ENCODE peak calls at places on chromosomes 4 and X, in ten cellular contexts. One of them, this sample, is unnamed.
A peak's percentile ranks its signal among the peaks of the same experiment; 100 is the strongest.

GRCh38 chrX:23884427-23885024 is 23.2 kb downstream of the APOO start:
- DNase-seq in EL: peak; percentile 80
- DNase-seq in activated T-cell treated with anti-CD3 and anti-CD28 coated beads, Interleukin-2, amount 50 U/mL, for 72 hours: no peak
- DNase-seq in T-helper 2 cell: no peak
- DNase-seq in IMR-90: peak; percentile 50
- DNase-seq in MV-4-11: peak; percentile 53
- DNase-seq in stimulated activated CD4-positive, alpha-beta T cell treated with anti-CD3 and anti-CD28 coated beads, Interleukin-12 subunit alpha, Interleukin-12 subunit beta, amount 100 ng/mL, for 48 hours: no peak
- DNase-seq in lower lobe of right lung: no peak
- DNase-seq in retina: no peak
- DNase-seq in NCI-H2171: no peak
- DNase-seq in this sample: no peak

GRCh38 chr4:82786004-82786400 is 12.6 kb downstream of the SCD5 start:
- DNase-seq in EL: no peak
- DNase-seq in NCI-H2171: no peak
- DNase-seq in IMR-90: no peak
- DNase-seq in T-helper 2 cell: no peak
- DNase-seq in lower lobe of right lung: no peak
- DNase-seq in activated T-cell treated with anti-CD3 and anti-CD28 coated beads, Interleukin-2, amount 50 U/mL, for 72 hours: no peak
- DNase-seq in MV-4-11: no peak
- DNase-seq in stimulated activated CD4-positive, alpha-beta T cell treated with anti-CD3 and anti-CD28 coated beads, Interleukin-12 subunit alpha, Interleukin-12 subunit beta, amount 100 ng/mL, for 48 hours: no peak
- DNase-seq in retina: no peak
- DNase-seq in this sample: no peak

GRCh38 chr4:148790691-148791090 is 348.5 kb upstream of the NR3C2 start:
- DNase-seq in stimulated activated CD4-positive, alpha-beta T cell treated with anti-CD3 and anti-CD28 coated beads, Interleukin-12 subunit alpha, Interleukin-12 subunit beta, amount 100 ng/mL, for 48 hours: no peak
- DNase-seq in activated T-cell treated with anti-CD3 and anti-CD28 coated beads, Interleukin-2, amount 50 U/mL, for 72 hours: no peak
- DNase-seq in EL: no peak
- DNase-seq in MV-4-11: no peak
- DNase-seq in IMR-90: peak; percentile 94
- DNase-seq in NCI-H2171: no peak
- DNase-seq in lower lobe of right lung: no peak
- DNase-seq in T-helper 2 cell: no peak
- DNase-seq in retina: no peak
- DNase-seq in this sample: no peak

GRCh38 chr4:53591372-53591892 is at the start of gene LNX1:
- DNase-seq in retina: peak; percentile 24
- DNase-seq in MV-4-11: peak; percentile 67
- DNase-seq in lower lobe of right lung: peak; percentile 88
- DNase-seq in T-helper 2 cell: no peak
- DNase-seq in activated T-cell treated with anti-CD3 and anti-CD28 coated beads, Interleukin-2, amount 50 U/mL, for 72 hours: no peak
- DNase-seq in NCI-H2171: no peak
- DNase-seq in stimulated activated CD4-positive, alpha-beta T cell treated with anti-CD3 and anti-CD28 coated beads, Interleukin-12 subunit alpha, Interleukin-12 subunit beta, amount 100 ng/mL, for 48 hours: no peak
- DNase-seq in IMR-90: no peak
- DNase-seq in EL: no peak
- DNase-seq in this sample: peak; percentile 5

GRCh38 chrX:134896194-134896593 is 94.6 kb upstream of the SMIM10 start:
- DNase-seq in NCI-H2171: no peak
- DNase-seq in activated T-cell treated with anti-CD3 and anti-CD28 coated beads, Interleukin-2, amount 50 U/mL, for 72 hours: no peak
- DNase-seq in EL: no peak
- DNase-seq in stimulated activated CD4-positive, alpha-beta T cell treated with anti-CD3 and anti-CD28 coated beads, Interleukin-12 subunit alpha, Interleukin-12 subunit beta, amount 100 ng/mL, for 48 hours: no peak
- DNase-seq in lower lobe of right lung: no peak
- DNase-seq in T-helper 2 cell: no peak
- DNase-seq in MV-4-11: no peak
- DNase-seq in retina: no peak
- DNase-seq in IMR-90: no peak
- DNase-seq in this sample: no peak

GRCh38 chrX:110145854-110146253 is 142.9 kb downstream of the TMEM164 start:
- DNase-seq in T-helper 2 cell: no peak
- DNase-seq in retina: peak; percentile 19
- DNase-seq in EL: peak; percentile 34
- DNase-seq in IMR-90: peak; percentile 44
- DNase-seq in stimulated activated CD4-positive, alpha-beta T cell treated with anti-CD3 and anti-CD28 coated beads, Interleukin-12 subunit alpha, Interleukin-12 subunit beta, amount 100 ng/mL, for 48 hours: no peak
- DNase-seq in activated T-cell treated with anti-CD3 and anti-CD28 coated beads, Interleukin-2, amount 50 U/mL, for 72 hours: no peak
- DNase-seq in lower lobe of right lung: no peak
- DNase-seq in NCI-H2171: no peak
- DNase-seq in MV-4-11: peak; percentile 36
- DNase-seq in this sample: no peak

GRCh38 chr4:147355849-147356248 is 125.0 kb upstream of the EDNRA start:
- DNase-seq in activated T-cell treated with anti-CD3 and anti-CD28 coated beads, Interleukin-2, amount 50 U/mL, for 72 hours: no peak
- DNase-seq in EL: peak; percentile 81
- DNase-seq in NCI-H2171: no peak
- DNase-seq in retina: no peak
- DNase-seq in MV-4-11: no peak
- DNase-seq in T-helper 2 cell: no peak
- DNase-seq in IMR-90: peak; percentile 97
- DNase-seq in lower lobe of right lung: no peak
- DNase-seq in stimulated activated CD4-positive, alpha-beta T cell treated with anti-CD3 and anti-CD28 coated beads, Interleukin-12 subunit alpha, Interleukin-12 subunit beta, amount 100 ng/mL, for 48 hours: no peak
- DNase-seq in this sample: no peak

GRCh38 chr4:131370846-131371245 is 1778.2 kb upstream of the PCDH10 start:
- DNase-seq in lower lobe of right lung: no peak
- DNase-seq in stimulated activated CD4-positive, alpha-beta T cell treated with anti-CD3 and anti-CD28 coated beads, Interleukin-12 subunit alpha, Interleukin-12 subunit beta, amount 100 ng/mL, for 48 hours: no peak
- DNase-seq in MV-4-11: no peak
- DNase-seq in retina: no peak
- DNase-seq in IMR-90: no peak
- DNase-seq in NCI-H2171: peak; percentile 68
- DNase-seq in activated T-cell treated with anti-CD3 and anti-CD28 coated beads, Interleukin-2, amount 50 U/mL, for 72 hours: no peak
- DNase-seq in EL: no peak
- DNase-seq in T-helper 2 cell: no peak
- DNase-seq in this sample: no peak

GRCh38 chrX:15946783-15947550 is 92.4 kb upstream of the AP1S2 start:
- DNase-seq in stimulated activated CD4-positive, alpha-beta T cell treated with anti-CD3 and anti-CD28 coated beads, Interleukin-12 subunit alpha, Interleukin-12 subunit beta, amount 100 ng/mL, for 48 hours: peak; percentile 0
- DNase-seq in NCI-H2171: no peak
- DNase-seq in EL: peak; percentile 90
- DNase-seq in IMR-90: peak; percentile 86
- DNase-seq in lower lobe of right lung: no peak
- DNase-seq in T-helper 2 cell: no peak
- DNase-seq in retina: no peak
- DNase-seq in activated T-cell treated with anti-CD3 and anti-CD28 coated beads, Interleukin-2, amount 50 U/mL, for 72 hours: no peak
- DNase-seq in MV-4-11: peak; percentile 58
- DNase-seq in this sample: no peak

GRCh38 chr4:13527983-13528822 is 16.1 kb downstream of the NKX3-2 start:
- DNase-seq in MV-4-11: peak; percentile 91
- DNase-seq in IMR-90: no peak
- DNase-seq in retina: peak; percentile 30
- DNase-seq in EL: no peak
- DNase-seq in stimulated activated CD4-positive, alpha-beta T cell treated with anti-CD3 and anti-CD28 coated beads, Interleukin-12 subunit alpha, Interleukin-12 subunit beta, amount 100 ng/mL, for 48 hours: no peak
- DNase-seq in NCI-H2171: no peak
- DNase-seq in activated T-cell treated with anti-CD3 and anti-CD28 coated beads, Interleukin-2, amount 50 U/mL, for 72 hours: peak; percentile 43
- DNase-seq in T-helper 2 cell: no peak
- DNase-seq in lower lobe of right lung: no peak
- DNase-seq in this sample: no peak

GRCh38 chrX:74422576-74423288 is 1.4 kb downstream of the SLC16A2 start:
- DNase-seq in lower lobe of right lung: peak; percentile 52
- DNase-seq in NCI-H2171: no peak
- DNase-seq in T-helper 2 cell: no peak
- DNase-seq in IMR-90: peak; percentile 66
- DNase-seq in EL: peak; percentile 71
- DNase-seq in MV-4-11: no peak
- DNase-seq in activated T-cell treated with anti-CD3 and anti-CD28 coated beads, Interleukin-2, amount 50 U/mL, for 72 hours: no peak
- DNase-seq in retina: peak; percentile 78
- DNase-seq in stimulated activated CD4-positive, alpha-beta T cell treated with anti-CD3 and anti-CD28 coated beads, Interleukin-12 subunit alpha, Interleukin-12 subunit beta, amount 100 ng/mL, for 48 hours: no peak
- DNase-seq in this sample: no peak

GRCh38 chrX:24805201-24805600 is 111.5 kb downstream of the POLA1 start:
- DNase-seq in NCI-H2171: no peak
- DNase-seq in activated T-cell treated with anti-CD3 and anti-CD28 coated beads, Interleukin-2, amount 50 U/mL, for 72 hours: no peak
- DNase-seq in EL: no peak
- DNase-seq in T-helper 2 cell: no peak
- DNase-seq in lower lobe of right lung: no peak
- DNase-seq in IMR-90: no peak
- DNase-seq in MV-4-11: no peak
- DNase-seq in stimulated activated CD4-positive, alpha-beta T cell treated with anti-CD3 and anti-CD28 coated beads, Interleukin-12 subunit alpha, Interleukin-12 subunit beta, amount 100 ng/mL, for 48 hours: no peak
- DNase-seq in retina: no peak
- DNase-seq in this sample: no peak

GRCh38 chrX:40952855-40953254 is 132.4 kb upstream of the USP9X start:
- DNase-seq in activated T-cell treated with anti-CD3 and anti-CD28 coated beads, Interleukin-2, amount 50 U/mL, for 72 hours: peak; percentile 13
- DNase-seq in EL: peak; percentile 39
- DNase-seq in T-helper 2 cell: no peak
- DNase-seq in MV-4-11: peak; percentile 17
- DNase-seq in NCI-H2171: no peak
- DNase-seq in retina: no peak
- DNase-seq in lower lobe of right lung: no peak
- DNase-seq in stimulated activated CD4-positive, alpha-beta T cell treated with anti-CD3 and anti-CD28 coated beads, Interleukin-12 subunit alpha, Interleukin-12 subunit beta, amount 100 ng/mL, for 48 hours: no peak
- DNase-seq in IMR-90: peak; percentile 18
- DNase-seq in this sample: no peak

GRCh38 chrX:151697537-151697936 is 2.3 kb downstream of the PRRG3 start:
- DNase-seq in lower lobe of right lung: no peak
- DNase-seq in T-helper 2 cell: no peak
- DNase-seq in activated T-cell treated with anti-CD3 and anti-CD28 coated beads, Interleukin-2, amount 50 U/mL, for 72 hours: no peak
- DNase-seq in MV-4-11: no peak
- DNase-seq in stimulated activated CD4-positive, alpha-beta T cell treated with anti-CD3 and anti-CD28 coated beads, Interleukin-12 subunit alpha, Interleukin-12 subunit beta, amount 100 ng/mL, for 48 hours: no peak
- DNase-seq in IMR-90: no peak
- DNase-seq in retina: no peak
- DNase-seq in NCI-H2171: peak; percentile 53
- DNase-seq in EL: peak; percentile 60
- DNase-seq in this sample: no peak

GRCh38 chr4:7238300-7238960 is 46.1 kb downstream of the SORCS2 start:
- DNase-seq in IMR-90: no peak
- DNase-seq in lower lobe of right lung: no peak
- DNase-seq in NCI-H2171: no peak
- DNase-seq in T-helper 2 cell: no peak
- DNase-seq in retina: no peak
- DNase-seq in EL: no peak
- DNase-seq in activated T-cell treated with anti-CD3 and anti-CD28 coated beads, Interleukin-2, amount 50 U/mL, for 72 hours: no peak
- DNase-seq in stimulated activated CD4-positive, alpha-beta T cell treated with anti-CD3 and anti-CD28 coated beads, Interleukin-12 subunit alpha, Interleukin-12 subunit beta, amount 100 ng/mL, for 48 hours: no peak
- DNase-seq in MV-4-11: no peak
- DNase-seq in this sample: no peak

GRCh38 chr4:112378858-112379257 is 81.7 kb downstream of the ALPK1 start:
- DNase-seq in MV-4-11: no peak
- DNase-seq in IMR-90: no peak
- DNase-seq in retina: no peak
- DNase-seq in T-helper 2 cell: no peak
- DNase-seq in EL: no peak
- DNase-seq in NCI-H2171: no peak
- DNase-seq in lower lobe of right lung: no peak
- DNase-seq in stimulated activated CD4-positive, alpha-beta T cell treated with anti-CD3 and anti-CD28 coated beads, Interleukin-12 subunit alpha, Interleukin-12 subunit beta, amount 100 ng/mL, for 48 hours: no peak
- DNase-seq in activated T-cell treated with anti-CD3 and anti-CD28 coated beads, Interleukin-2, amount 50 U/mL, for 72 hours: no peak
- DNase-seq in this sample: no peak

GRCh38 chrX:48794993-48795501 is 6.8 kb upstream of the HDAC6 start:
- DNase-seq in MV-4-11: no peak
- DNase-seq in stimulated activated CD4-positive, alpha-beta T cell treated with anti-CD3 and anti-CD28 coated beads, Interleukin-12 subunit alpha, Interleukin-12 subunit beta, amount 100 ng/mL, for 48 hours: no peak
- DNase-seq in lower lobe of right lung: peak; percentile 72
- DNase-seq in retina: no peak
- DNase-seq in IMR-90: peak; percentile 47
- DNase-seq in NCI-H2171: no peak
- DNase-seq in EL: peak; percentile 62
- DNase-seq in T-helper 2 cell: no peak
- DNase-seq in activated T-cell treated with anti-CD3 and anti-CD28 coated beads, Interleukin-2, amount 50 U/mL, for 72 hours: no peak
- DNase-seq in this sample: no peak

GRCh38 chr4:26424143-26424542 is 66.1 kb downstream of the CCKAR start:
- DNase-seq in IMR-90: no peak
- DNase-seq in stimulated activated CD4-positive, alpha-beta T cell treated with anti-CD3 and anti-CD28 coated beads, Interleukin-12 subunit alpha, Interleukin-12 subunit beta, amount 100 ng/mL, for 48 hours: no peak
- DNase-seq in T-helper 2 cell: no peak
- DNase-seq in activated T-cell treated with anti-CD3 and anti-CD28 coated beads, Interleukin-2, amount 50 U/mL, for 72 hours: no peak
- DNase-seq in retina: no peak
- DNase-seq in EL: no peak
- DNase-seq in NCI-H2171: no peak
- DNase-seq in MV-4-11: no peak
- DNase-seq in lower lobe of right lung: no peak
- DNase-seq in this sample: no peak

GRCh38 chrX:137858106-137858505 is 292.2 kb downstream of the ZIC3 start:
- DNase-seq in retina: no peak
- DNase-seq in activated T-cell treated with anti-CD3 and anti-CD28 coated beads, Interleukin-2, amount 50 U/mL, for 72 hours: no peak
- DNase-seq in MV-4-11: no peak
- DNase-seq in NCI-H2171: no peak
- DNase-seq in stimulated activated CD4-positive, alpha-beta T cell treated with anti-CD3 and anti-CD28 coated beads, Interleukin-12 subunit alpha, Interleukin-12 subunit beta, amount 100 ng/mL, for 48 hours: no peak
- DNase-seq in EL: no peak
- DNase-seq in T-helper 2 cell: no peak
- DNase-seq in IMR-90: no peak
- DNase-seq in lower lobe of right lung: no peak
- DNase-seq in this sample: no peak

GRCh38 chrX:21982311-21982710 is 41.8 kb downstream of the SMS start:
- DNase-seq in EL: no peak
- DNase-seq in MV-4-11: no peak
- DNase-seq in stimulated activated CD4-positive, alpha-beta T cell treated with anti-CD3 and anti-CD28 coated beads, Interleukin-12 subunit alpha, Interleukin-12 subunit beta, amount 100 ng/mL, for 48 hours: no peak
- DNase-seq in IMR-90: no peak
- DNase-seq in T-helper 2 cell: no peak
- DNase-seq in NCI-H2171: no peak
- DNase-seq in lower lobe of right lung: no peak
- DNase-seq in retina: no peak
- DNase-seq in activated T-cell treated with anti-CD3 and anti-CD28 coated beads, Interleukin-2, amount 50 U/mL, for 72 hours: no peak
- DNase-seq in this sample: no peak

GRCh38 chrX:23885803-23886202 is 21.9 kb downstream of the APOO start:
- DNase-seq in activated T-cell treated with anti-CD3 and anti-CD28 coated beads, Interleukin-2, amount 50 U/mL, for 72 hours: no peak
- DNase-seq in stimulated activated CD4-positive, alpha-beta T cell treated with anti-CD3 and anti-CD28 coated beads, Interleukin-12 subunit alpha, Interleukin-12 subunit beta, amount 100 ng/mL, for 48 hours: no peak
- DNase-seq in T-helper 2 cell: no peak
- DNase-seq in MV-4-11: no peak
- DNase-seq in retina: no peak
- DNase-seq in lower lobe of right lung: no peak
- DNase-seq in NCI-H2171: no peak
- DNase-seq in EL: no peak
- DNase-seq in IMR-90: no peak
- DNase-seq in this sample: no peak

GRCh38 chr4:16884673-16885460 is 13.6 kb downstream of the LDB2 start:
- DNase-seq in lower lobe of right lung: no peak
- DNase-seq in EL: no peak
- DNase-seq in NCI-H2171: no peak
- DNase-seq in activated T-cell treated with anti-CD3 and anti-CD28 coated beads, Interleukin-2, amount 50 U/mL, for 72 hours: no peak
- DNase-seq in IMR-90: no peak
- DNase-seq in MV-4-11: no peak
- DNase-seq in T-helper 2 cell: no peak
- DNase-seq in retina: no peak
- DNase-seq in stimulated activated CD4-positive, alpha-beta T cell treated with anti-CD3 and anti-CD28 coated beads, Interleukin-12 subunit alpha, Interleukin-12 subunit beta, amount 100 ng/mL, for 48 hours: no peak
- DNase-seq in this sample: no peak

GRCh38 chr4:56909083-56909981 is 1.6 kb downstream of the REST start:
- DNase-seq in MV-4-11: peak; percentile 61
- DNase-seq in retina: peak; percentile 81
- DNase-seq in IMR-90: peak; percentile 52
- DNase-seq in stimulated activated CD4-positive, alpha-beta T cell treated with anti-CD3 and anti-CD28 coated beads, Interleukin-12 subunit alpha, Interleukin-12 subunit beta, amount 100 ng/mL, for 48 hours: peak; percentile 38
- DNase-seq in lower lobe of right lung: peak; percentile 73
- DNase-seq in EL: peak; percentile 67
- DNase-seq in T-helper 2 cell: peak; percentile 22
- DNase-seq in NCI-H2171: peak; percentile 1
- DNase-seq in activated T-cell treated with anti-CD3 and anti-CD28 coated beads, Interleukin-2, amount 50 U/mL, for 72 hours: peak; percentile 52
- DNase-seq in this sample: no peak

GRCh38 chr4:123304151-123305021 is 92.2 kb upstream of the SPRY1 start:
- DNase-seq in EL: no peak
- DNase-seq in retina: peak; percentile 72
- DNase-seq in activated T-cell treated with anti-CD3 and anti-CD28 coated beads, Interleukin-2, amount 50 U/mL, for 72 hours: peak; percentile 1
- DNase-seq in lower lobe of right lung: no peak
- DNase-seq in NCI-H2171: peak; percentile 35
- DNase-seq in IMR-90: no peak
- DNase-seq in stimulated activated CD4-positive, alpha-beta T cell treated with anti-CD3 and anti-CD28 coated beads, Interleukin-12 subunit alpha, Interleukin-12 subunit beta, amount 100 ng/mL, for 48 hours: no peak
- DNase-seq in T-helper 2 cell: no peak
- DNase-seq in MV-4-11: no peak
- DNase-seq in this sample: no peak

GRCh38 chr4:153131478-153132069 is 72.7 kb upstream of the TRIM2 start:
- DNase-seq in NCI-H2171: no peak
- DNase-seq in stimulated activated CD4-positive, alpha-beta T cell treated with anti-CD3 and anti-CD28 coated beads, Interleukin-12 subunit alpha, Interleukin-12 subunit beta, amount 100 ng/mL, for 48 hours: no peak
- DNase-seq in activated T-cell treated with anti-CD3 and anti-CD28 coated beads, Interleukin-2, amount 50 U/mL, for 72 hours: no peak
- DNase-seq in T-helper 2 cell: no peak
- DNase-seq in lower lobe of right lung: no peak
- DNase-seq in MV-4-11: no peak
- DNase-seq in retina: no peak
- DNase-seq in IMR-90: no peak
- DNase-seq in EL: no peak
- DNase-seq in this sample: no peak

GRCh38 chr4:39617534-39617933 is 21.1 kb downstream of the SMIM14 start:
- DNase-seq in MV-4-11: no peak
- DNase-seq in activated T-cell treated with anti-CD3 and anti-CD28 coated beads, Interleukin-2, amount 50 U/mL, for 72 hours: no peak
- DNase-seq in EL: no peak
- DNase-seq in T-helper 2 cell: no peak
- DNase-seq in retina: no peak
- DNase-seq in lower lobe of right lung: no peak
- DNase-seq in stimulated activated CD4-positive, alpha-beta T cell treated with anti-CD3 and anti-CD28 coated beads, Interleukin-12 subunit alpha, Interleukin-12 subunit beta, amount 100 ng/mL, for 48 hours: no peak
- DNase-seq in IMR-90: no peak
- DNase-seq in NCI-H2171: no peak
- DNase-seq in this sample: no peak